ENCODE peak calls at places on chromosomes 12 and 14, in five cellular contexts. One of them, this sample, is unnamed.

GRCh38 chr14:50897658-50898175 is 25.9 kb downstream of the ABHD12B start:
- DNase-seq in IMR-90: no peak
- DNase-seq in tibial artery: no peak
- DNase-seq in A549: no peak
- DNase-seq in psoas muscle: no peak
- DNase-seq in this sample: no peak

GRCh38 chr14:58660407-58660806 is 22.6 kb downstream of the DACT1 start:
- DNase-seq in psoas muscle: no peak
- DNase-seq in tibial artery: no peak
- DNase-seq in A549: no peak
- DNase-seq in IMR-90: no peak
- DNase-seq in this sample: no peak

GRCh38 chr12:105524961-105525360 is 194.5 kb downstream of the C12orf75 start:
- DNase-seq in tibial artery: no peak
- DNase-seq in A549: no peak
- DNase-seq in psoas muscle: no peak
- DNase-seq in IMR-90: no peak
- DNase-seq in this sample: no peak

GRCh38 chr12:57694459-57695019 is 607 bp downstream of the OS9 start:
- DNase-seq in IMR-90: no peak
- DNase-seq in psoas muscle: no peak
- DNase-seq in tibial artery: no peak
- DNase-seq in A549: no peak
- DNase-seq in this sample: no peak

GRCh38 chr12:2759733-2760132 is 35.0 kb upstream of the FKBP4 start:
- DNase-seq in A549: no peak
- DNase-seq in psoas muscle: no peak
- DNase-seq in IMR-90: no peak
- DNase-seq in tibial artery: peak; percentile 42
- DNase-seq in this sample: no peak

GRCh38 chr12:123550700-123551099 is 17.2 kb upstream of the RILPL1 start:
- DNase-seq in tibial artery: no peak
- DNase-seq in A549: no peak
- DNase-seq in IMR-90: no peak
- DNase-seq in psoas muscle: no peak
- DNase-seq in this sample: no peak

GRCh38 chr14:35927727-35928126 is 101.6 kb downstream of the BRMS1L start:
- DNase-seq in psoas muscle: no peak
- DNase-seq in A549: peak; percentile 24
- DNase-seq in IMR-90: no peak
- DNase-seq in tibial artery: no peak
- DNase-seq in this sample: no peak

GRCh38 chr12:96195845-96196451 is 1.8 kb downstream of the ELK3 start:
- DNase-seq in tibial artery: no peak
- DNase-seq in A549: peak; percentile 35
- DNase-seq in psoas muscle: no peak
- DNase-seq in IMR-90: peak; percentile 74
- DNase-seq in this sample: peak; percentile 76

GRCh38 chr12:86006727-86007126 is 132.6 kb downstream of the NTS start:
- DNase-seq in IMR-90: no peak
- DNase-seq in A549: no peak
- DNase-seq in tibial artery: no peak
- DNase-seq in psoas muscle: no peak
- DNase-seq in this sample: no peak

GRCh38 chr12:87441511-87441910 is 587.7 kb downstream of the C12orf50 start:
- DNase-seq in tibial artery: no peak
- DNase-seq in IMR-90: no peak
- DNase-seq in psoas muscle: no peak
- DNase-seq in A549: no peak
- DNase-seq in this sample: peak; percentile 8

GRCh38 chr14:71521238-71521637 is 411.0 kb upstream of the RGS6 start:
- DNase-seq in psoas muscle: no peak
- DNase-seq in tibial artery: no peak
- DNase-seq in IMR-90: no peak
- DNase-seq in A549: no peak
- DNase-seq in this sample: no peak

GRCh38 chr12:46985816-46986215 is 93.6 kb upstream of the PCED1B start:
- DNase-seq in A549: no peak
- DNase-seq in IMR-90: no peak
- DNase-seq in tibial artery: no peak
- DNase-seq in psoas muscle: no peak
- DNase-seq in this sample: no peak

GRCh38 chr14:46322076-46322475 is 329.5 kb downstream of the RPL10L start:
- DNase-seq in psoas muscle: no peak
- DNase-seq in tibial artery: no peak
- DNase-seq in A549: no peak
- DNase-seq in IMR-90: no peak
- DNase-seq in this sample: peak; percentile 3

GRCh38 chr14:61357118-61357517 is 35.7 kb downstream of the PRKCH start:
- DNase-seq in tibial artery: no peak
- DNase-seq in psoas muscle: no peak
- DNase-seq in IMR-90: no peak
- DNase-seq in A549: no peak
- DNase-seq in this sample: no peak

GRCh38 chr12:24814379-24815086 is 134.4 kb downstream of the BCAT1 start:
- DNase-seq in A549: no peak
- DNase-seq in IMR-90: no peak
- DNase-seq in psoas muscle: no peak
- DNase-seq in tibial artery: no peak
- DNase-seq in this sample: no peak

GRCh38 chr12:116338064-116338872 is 60.8 kb upstream of the MED13L start:
- DNase-seq in tibial artery: no peak
- DNase-seq in A549: no peak
- DNase-seq in IMR-90: no peak
- DNase-seq in psoas muscle: no peak
- DNase-seq in this sample: no peak

GRCh38 chr14:49863483-49864262 is 11.1 kb upstream of the NEMF start:
- DNase-seq in tibial artery: no peak
- DNase-seq in IMR-90: no peak
- DNase-seq in psoas muscle: no peak
- DNase-seq in A549: no peak
- DNase-seq in this sample: peak; percentile 35

GRCh38 chr14:42779024-42779423 is 1172.3 kb downstream of the LRFN5 start:
- DNase-seq in A549: no peak
- DNase-seq in IMR-90: peak; percentile 10
- DNase-seq in psoas muscle: no peak
- DNase-seq in tibial artery: no peak
- DNase-seq in this sample: peak; percentile 49

DNA sequence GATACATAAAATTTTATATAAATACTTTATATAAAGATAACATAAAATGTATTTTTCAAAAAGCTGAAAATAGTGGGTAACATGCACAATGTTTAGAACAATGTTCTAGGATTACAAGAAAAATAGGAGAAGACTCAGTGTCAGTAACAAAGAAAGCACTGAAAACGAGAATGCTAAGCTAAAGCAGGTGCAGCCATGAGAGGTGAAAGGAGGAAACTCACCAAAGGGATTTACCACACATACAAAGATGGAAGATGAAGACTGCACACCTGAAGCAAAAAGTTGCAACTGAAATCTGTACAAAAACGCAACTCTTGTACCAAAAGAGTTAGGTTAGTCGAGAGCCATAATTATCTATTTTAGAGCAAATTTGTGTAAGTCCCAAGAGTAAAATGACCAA is 1176.1 kb downstream of the LRFN5 start:
- DNase-seq in tibial artery: no peak
- DNase-seq in IMR-90: no peak
- DNase-seq in A549: no peak
- DNase-seq in psoas muscle: no peak
- DNase-seq in this sample: no peak
- TF ChIP-seq CTCF in tibial artery: no peak
- TF ChIP-seq CTCF in IMR-90: no peak
- TF ChIP-seq CTCF in A549: no peak
- TF ChIP-seq CTCF in psoas muscle: no peak
- TF ChIP-seq CTCF in this sample: no peak

GRCh38 chr12:91180577-91180976 is 2.0 kb downstream of the DCN start:
- DNase-seq in psoas muscle: no peak
- DNase-seq in tibial artery: no peak
- DNase-seq in IMR-90: peak; percentile 78
- DNase-seq in A549: no peak
- DNase-seq in this sample: peak; percentile 89
- H3K4me3 ChIP-seq in psoas muscle: peak overlapping the region; percentile 45
- H3K4me3 ChIP-seq in tibial artery: peak overlapping the region; percentile 47
- H3K4me3 ChIP-seq in IMR-90: peak overlapping the region; percentile 94
- H3K4me3 ChIP-seq in A549: no peak overlapping the region
- H3K4me3 ChIP-seq in this sample: peak overlapping the region; percentile 73

GRCh38 chr12:32454075-32454474 is 54.7 kb downstream of the FGD4 start:
- DNase-seq in A549: peak; percentile 65
- DNase-seq in IMR-90: peak; percentile 67
- DNase-seq in tibial artery: no peak
- DNase-seq in psoas muscle: no peak
- DNase-seq in this sample: peak; percentile 66

GRCh38 chr12:32457251-32458025 is 58.1 kb downstream of the FGD4 start:
- DNase-seq in A549: no peak
- DNase-seq in psoas muscle: no peak
- DNase-seq in IMR-90: peak; percentile 53
- DNase-seq in tibial artery: no peak
- DNase-seq in this sample: no peak

GRCh38 chr12:32451816-32452215 is 52.5 kb downstream of the FGD4 start:
- DNase-seq in tibial artery: no peak
- DNase-seq in IMR-90: no peak
- DNase-seq in A549: no peak
- DNase-seq in psoas muscle: no peak
- DNase-seq in this sample: no peak

GRCh38 chr12:32454866-32455265 is 55.5 kb downstream of the FGD4 start:
- DNase-seq in IMR-90: no peak
- DNase-seq in psoas muscle: no peak
- DNase-seq in tibial artery: no peak
- DNase-seq in A549: no peak
- DNase-seq in this sample: no peak

GRCh38 chr12:32455607-32456063 is 56.3 kb downstream of the FGD4 start:
- DNase-seq in IMR-90: peak; percentile 82
- DNase-seq in A549: peak; percentile 81
- DNase-seq in tibial artery: no peak
- DNase-seq in psoas muscle: no peak
- DNase-seq in this sample: peak; percentile 83
- TF ChIP-seq CTCF in IMR-90: peak; percentile 75
- TF ChIP-seq CTCF in A549: peak; percentile 89
- TF ChIP-seq CTCF in tibial artery: peak; percentile 53
- TF ChIP-seq CTCF in psoas muscle: peak; percentile 77
- TF ChIP-seq CTCF in this sample: peak; percentile 59

GRCh38 chr14:104973215-104974145 is 4.7 kb downstream of the AHNAK2 start:
- DNase-seq in psoas muscle: peak; percentile 87
- DNase-seq in IMR-90: peak; percentile 94
- DNase-seq in A549: peak; percentile 97
- DNase-seq in tibial artery: peak; percentile 98
- DNase-seq in this sample: peak; percentile 90
- H3K4me3 ChIP-seq in psoas muscle: no peak overlapping the region
- H3K4me3 ChIP-seq in IMR-90: no peak overlapping the region
- H3K4me3 ChIP-seq in A549: peak overlapping the region; percentile 25
- H3K4me3 ChIP-seq in tibial artery: peak overlapping the region; percentile 27
- H3K4me3 ChIP-seq in this sample: no peak overlapping the region

This sample was measured in fibroblast of villous mesenchyme.